ENCODE peak calls at places on chromosome 21, in four cellular contexts. One of them, this sample, is unnamed.

GRCh38 chr21:45474323-45474950 is 67.8 kb downstream of the SLC19A1 start:
- DNase-seq in PC-3: no peak
- DNase-seq in neural progenitor cell: no peak
- DNase-seq in OCI-LY7: no peak
- DNase-seq in this sample: no peak

GRCh38 chr21:16587141-16587570 is 857.4 kb downstream of the USP25 start:
- DNase-seq in PC-3: peak; percentile 46
- DNase-seq in neural progenitor cell: no peak
- DNase-seq in OCI-LY7: no peak
- DNase-seq in this sample: peak; percentile 58

GRCh38 chr21:45295576-45296365 is 8.1 kb upstream of the POFUT2 start:
- DNase-seq in PC-3: peak; percentile 84
- DNase-seq in neural progenitor cell: no peak
- DNase-seq in OCI-LY7: no peak
- DNase-seq in this sample: peak; percentile 73

GRCh38 chr21:32307706-32308105 is 9.1 kb downstream of the MRAP start:
- DNase-seq in PC-3: no peak
- DNase-seq in neural progenitor cell: no peak
- DNase-seq in OCI-LY7: no peak
- DNase-seq in this sample: no peak

GRCh38 chr21:40616377-40616704 is 230.6 kb downstream of the DSCAM start:
- DNase-seq in PC-3: no peak
- DNase-seq in neural progenitor cell: no peak
- DNase-seq in OCI-LY7: no peak
- DNase-seq in this sample: peak; percentile 22

GRCh38 chr21:38915546-38915945 is 109.8 kb downstream of the ETS2 start:
- DNase-seq in PC-3: no peak
- DNase-seq in neural progenitor cell: no peak
- DNase-seq in OCI-LY7: no peak
- DNase-seq in this sample: no peak

GRCh38 chr21:39108291-39109162 is 74.7 kb downstream of the PSMG1 start:
- DNase-seq in PC-3: no peak
- DNase-seq in neural progenitor cell: no peak
- DNase-seq in OCI-LY7: no peak
- DNase-seq in this sample: no peak

GRCh38 chr21:32306021-32306780 is 7.5 kb downstream of the MRAP start:
- DNase-seq in PC-3: no peak
- DNase-seq in neural progenitor cell: peak; percentile 91
- DNase-seq in OCI-LY7: no peak
- DNase-seq in this sample: no peak

GRCh38 chr21:36846624-36847023 is 119.8 kb downstream of the HLCS start:
- DNase-seq in PC-3: no peak
- DNase-seq in neural progenitor cell: peak; percentile 53
- DNase-seq in OCI-LY7: no peak
- DNase-seq in this sample: no peak

GRCh38 chr21:17512245-17513213 is at the start of gene CXADR:
- DNase-seq in PC-3: peak; percentile 81
- DNase-seq in neural progenitor cell: peak; percentile 98
- DNase-seq in OCI-LY7: peak; percentile 93
- DNase-seq in this sample: peak; percentile 97

GRCh38 chr21:38319781-38320180 is 63.0 kb downstream of the KCNJ15 start:
- DNase-seq in PC-3: no peak
- DNase-seq in neural progenitor cell: no peak
- DNase-seq in OCI-LY7: no peak
- DNase-seq in this sample: no peak

GRCh38 chr21:38567577-38568360 is 69.5 kb upstream of the ERG start:
- DNase-seq in PC-3: no peak
- DNase-seq in neural progenitor cell: peak; percentile 54
- DNase-seq in OCI-LY7: no peak
- DNase-seq in this sample: peak; percentile 47

GRCh38 chr21:40846566-40847411 is at the start of gene DSCAM:
- DNase-seq in PC-3: no peak
- DNase-seq in neural progenitor cell: peak; percentile 81
- DNase-seq in OCI-LY7: no peak
- DNase-seq in this sample: peak; percentile 42

GRCh38 chr21:44437696-44438431 is 17.4 kb upstream of the LRRC3 start:
- DNase-seq in PC-3: no peak
- DNase-seq in neural progenitor cell: no peak
- DNase-seq in OCI-LY7: no peak
- DNase-seq in this sample: no peak

GRCh38 chr21:20443558-20444155 is 554.6 kb upstream of the NCAM2 start:
- DNase-seq in PC-3: peak; percentile 61
- DNase-seq in neural progenitor cell: peak; percentile 56
- DNase-seq in OCI-LY7: peak; percentile 20
- DNase-seq in this sample: peak; percentile 58

GRCh38 chr21:36250423-36251075 is 69.4 kb upstream of the MORC3 start:
- DNase-seq in PC-3: no peak
- DNase-seq in neural progenitor cell: peak; percentile 27
- DNase-seq in OCI-LY7: no peak
- DNase-seq in this sample: no peak

GRCh38 chr21:38769253-38769780 is 36.4 kb upstream of the ETS2 start:
- DNase-seq in PC-3: peak; percentile 30
- DNase-seq in neural progenitor cell: peak; percentile 26
- DNase-seq in OCI-LY7: no peak
- DNase-seq in this sample: peak; percentile 38

GRCh38 chr21:32403201-32403701 is 9.3 kb upstream of the EVA1C start:
- DNase-seq in PC-3: peak; percentile 88
- DNase-seq in neural progenitor cell: peak; percentile 85
- DNase-seq in OCI-LY7: peak; percentile 70
- DNase-seq in this sample: peak; percentile 83

GRCh38 chr21:38358666-38359065 is 101.9 kb downstream of the KCNJ15 start:
- DNase-seq in PC-3: no peak
- DNase-seq in neural progenitor cell: no peak
- DNase-seq in OCI-LY7: no peak
- DNase-seq in this sample: no peak

GRCh38 chr21:45405271-45405818 is 380 bp downstream of the COL18A1 start:
- DNase-seq in PC-3: peak; percentile 52
- DNase-seq in neural progenitor cell: peak; percentile 57
- DNase-seq in OCI-LY7: no peak
- DNase-seq in this sample: peak; percentile 69

GRCh38 chr21:17105972-17106371 is 406.9 kb upstream of the CXADR start:
- DNase-seq in PC-3: no peak
- DNase-seq in neural progenitor cell: no peak
- DNase-seq in OCI-LY7: no peak
- DNase-seq in this sample: no peak

GRCh38 chr21:28719731-28720130 is 272.9 kb downstream of the LTN1 start:
- DNase-seq in PC-3: no peak
- DNase-seq in neural progenitor cell: no peak
- DNase-seq in OCI-LY7: no peak
- DNase-seq in this sample: no peak

GRCh38 chr21:37257526-37257966 is 9.6 kb downstream of the VPS26C start:
- DNase-seq in PC-3: peak; percentile 47
- DNase-seq in neural progenitor cell: no peak
- DNase-seq in OCI-LY7: no peak
- DNase-seq in this sample: no peak

GRCh38 chr21:45434645-45435217 is 29.8 kb downstream of the COL18A1 start:
- DNase-seq in PC-3: no peak
- DNase-seq in neural progenitor cell: no peak
- DNase-seq in OCI-LY7: no peak
- DNase-seq in this sample: no peak

GRCh38 chr21:39314155-39315027 is 959 bp upstream of the BRWD1 start:
- DNase-seq in PC-3: peak; percentile 62
- DNase-seq in neural progenitor cell: no peak
- DNase-seq in OCI-LY7: peak; percentile 73
- DNase-seq in this sample: peak; percentile 73

GRCh38 chr21:40923361-40923760 is 76.4 kb upstream of the DSCAM start:
- DNase-seq in PC-3: no peak
- DNase-seq in neural progenitor cell: no peak
- DNase-seq in OCI-LY7: no peak
- DNase-seq in this sample: no peak

GRCh38 chr21:44755227-44755626 is 43.9 kb upstream of the TSPEAR start:
- DNase-seq in PC-3: peak; percentile 59
- DNase-seq in neural progenitor cell: no peak
- DNase-seq in OCI-LY7: peak; percentile 13
- DNase-seq in this sample: no peak

GRCh38 chr21:44909719-44910118 is 11.0 kb downstream of the ITGB2 start:
- DNase-seq in PC-3: no peak
- DNase-seq in neural progenitor cell: no peak
- DNase-seq in OCI-LY7: no peak
- DNase-seq in this sample: no peak

GRCh38 chr21:44870748-44871495 is 2.6 kb downstream of the PTTG1IP start:
- DNase-seq in PC-3: peak; percentile 78
- DNase-seq in neural progenitor cell: no peak
- DNase-seq in OCI-LY7: no peak
- DNase-seq in this sample: no peak

GRCh38 chr21:37917612-37918011 is 1.4 kb upstream of the KCNJ6 start:
- DNase-seq in PC-3: peak; percentile 62
- DNase-seq in neural progenitor cell: no peak
- DNase-seq in OCI-LY7: no peak
- DNase-seq in this sample: no peak

GRCh38 chr21:45584786-45585185 is 42.5 kb upstream of the SLC19A1 start:
- DNase-seq in PC-3: no peak
- DNase-seq in neural progenitor cell: no peak
- DNase-seq in OCI-LY7: no peak
- DNase-seq in this sample: no peak

GRCh38 chr21:26169061-26169610 is 1.4 kb downstream of the APP start:
- DNase-seq in PC-3: peak; percentile 70
- DNase-seq in neural progenitor cell: peak; percentile 73
- DNase-seq in OCI-LY7: no peak
- DNase-seq in this sample: peak; percentile 79
- TF ChIP-seq CTCF in PC-3: peak; percentile 49
- TF ChIP-seq CTCF in neural progenitor cell: peak; percentile 41
- TF ChIP-seq CTCF in OCI-LY7: no peak
- TF ChIP-seq CTCF in this sample: peak; percentile 31

GRCh38 chr21:34625194-34625593 is 10.3 kb upstream of the RCAN1 start:
- DNase-seq in PC-3: peak; percentile 12
- DNase-seq in neural progenitor cell: no peak
- DNase-seq in OCI-LY7: no peak
- DNase-seq in this sample: no peak
- TF ChIP-seq EZH2phosphoT487 in PC-3: no peak
- TF ChIP-seq EZH2phosphoT487 in neural progenitor cell: no peak
- TF ChIP-seq EZH2phosphoT487 in OCI-LY7: no peak
- TF ChIP-seq EZH2phosphoT487 in this sample: peak; percentile 84

GRCh38 chr21:26732442-26733221 is 112.6 kb downstream of the ADAMTS1 start:
- DNase-seq in PC-3: peak; percentile 64
- DNase-seq in neural progenitor cell: peak; percentile 62
- DNase-seq in OCI-LY7: peak; percentile 8
- DNase-seq in this sample: peak; percentile 66
- TF ChIP-seq CTCF in PC-3: peak; percentile 81
- TF ChIP-seq CTCF in neural progenitor cell: peak; percentile 66
- TF ChIP-seq CTCF in OCI-LY7: peak; percentile 71
- TF ChIP-seq CTCF in this sample: peak; percentile 67

GRCh38 chr21:42423197-42423675 is 19.5 kb downstream of the UBASH3A start:
- DNase-seq in PC-3: no peak
- DNase-seq in neural progenitor cell: no peak
- DNase-seq in OCI-LY7: no peak
- DNase-seq in this sample: no peak

GRCh38 chr21:42426424-42426823 is 22.7 kb downstream of the UBASH3A start:
- DNase-seq in PC-3: no peak
- DNase-seq in neural progenitor cell: no peak
- DNase-seq in OCI-LY7: no peak
- DNase-seq in this sample: no peak

GRCh38 chr21:42423685-42424084 is 20.0 kb downstream of the UBASH3A start:
- DNase-seq in PC-3: no peak
- DNase-seq in neural progenitor cell: no peak
- DNase-seq in OCI-LY7: no peak
- DNase-seq in this sample: no peak

GRCh38 chr21:42425603-42425985 is 21.9 kb downstream of the UBASH3A start:
- DNase-seq in PC-3: no peak
- DNase-seq in neural progenitor cell: no peak
- DNase-seq in OCI-LY7: no peak
- DNase-seq in this sample: no peak

GRCh38 chr21:42424848-42425602 is 21.3 kb downstream of the UBASH3A start:
- DNase-seq in PC-3: no peak
- DNase-seq in neural progenitor cell: no peak
- DNase-seq in OCI-LY7: no peak
- DNase-seq in this sample: no peak
- TF ChIP-seq EZH2phosphoT487 in PC-3: no peak
- TF ChIP-seq EZH2phosphoT487 in neural progenitor cell: no peak
- TF ChIP-seq EZH2phosphoT487 in OCI-LY7: no peak
- TF ChIP-seq EZH2phosphoT487 in this sample: no peak

GRCh38 chr21:15498455-15498854 is 231.3 kb upstream of the USP25 start:
- DNase-seq in PC-3: no peak
- DNase-seq in neural progenitor cell: no peak
- DNase-seq in OCI-LY7: no peak
- DNase-seq in this sample: no peak

GRCh38 chr21:15494481-15494880 is 235.3 kb upstream of the USP25 start:
- DNase-seq in PC-3: no peak
- DNase-seq in neural progenitor cell: no peak
- DNase-seq in OCI-LY7: no peak
- DNase-seq in this sample: no peak

GRCh38 chr21:15491100-15491499 is 238.7 kb upstream of the USP25 start:
- DNase-seq in PC-3: no peak
- DNase-seq in neural progenitor cell: no peak
- DNase-seq in OCI-LY7: no peak
- DNase-seq in this sample: no peak

GRCh38 chr21:15496896-15497295 is 232.9 kb upstream of the USP25 start:
- DNase-seq in PC-3: no peak
- DNase-seq in neural progenitor cell: no peak
- DNase-seq in OCI-LY7: no peak
- DNase-seq in this sample: no peak

GRCh38 chr21:15495965-15496364 is 233.8 kb upstream of the USP25 start:
- DNase-seq in PC-3: peak; percentile 72
- DNase-seq in neural progenitor cell: no peak
- DNase-seq in OCI-LY7: no peak
- DNase-seq in this sample: no peak
- TF ChIP-seq CTCF in PC-3: no peak
- TF ChIP-seq CTCF in neural progenitor cell: no peak
- TF ChIP-seq CTCF in OCI-LY7: no peak
- TF ChIP-seq CTCF in this sample: no peak

DNA sequence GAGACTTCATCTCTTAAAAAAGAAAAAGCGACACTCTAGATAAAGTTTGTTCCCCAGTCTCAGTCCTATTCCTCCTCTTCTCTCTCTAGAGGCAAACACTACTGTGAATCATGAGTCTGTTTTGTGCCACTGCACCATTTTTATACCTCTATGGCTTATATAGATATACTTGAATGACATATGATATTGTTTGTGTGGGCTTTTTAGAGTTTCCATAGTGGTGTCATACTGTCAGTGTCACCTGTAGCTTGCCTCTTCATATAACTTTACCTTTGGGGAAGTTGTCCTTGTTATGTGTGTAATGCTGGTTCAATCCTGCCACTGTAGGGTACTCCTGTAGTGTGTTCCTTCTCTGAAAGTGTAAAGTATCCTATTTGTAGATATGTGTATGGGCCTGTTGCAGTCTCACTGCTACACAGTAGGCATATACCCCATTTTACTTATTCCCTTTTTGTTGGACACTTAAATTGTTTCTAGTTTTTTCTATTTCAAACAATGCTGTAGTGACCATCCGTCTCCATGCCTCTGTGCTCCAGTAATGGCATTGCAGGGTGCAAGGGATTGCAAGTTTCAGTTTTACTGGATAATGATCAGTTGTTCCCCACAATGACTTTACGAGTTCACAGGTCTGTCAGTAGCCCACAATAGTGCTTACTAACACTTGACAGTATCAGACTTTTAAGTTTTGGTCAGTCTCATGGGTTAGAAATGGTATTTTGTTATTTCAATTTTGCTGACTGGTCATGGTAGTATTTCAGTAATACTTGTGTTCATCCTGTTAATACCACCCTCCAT is 2.7 kb downstream of the PRMT2 start:
- DNase-seq in PC-3: peak; percentile 12
- DNase-seq in neural progenitor cell: no peak
- DNase-seq in OCI-LY7: no peak
- DNase-seq in this sample: no peak
- TF ChIP-seq EZH2phosphoT487 in PC-3: no peak
- TF ChIP-seq EZH2phosphoT487 in neural progenitor cell: no peak
- TF ChIP-seq EZH2phosphoT487 in OCI-LY7: no peak
- TF ChIP-seq EZH2phosphoT487 in this sample: no peak